ENCODE peak calls at places on chromosomes 12 and 14, in eight cellular contexts. One of them, this sample, is unnamed.
A peak's percentile ranks its signal among the peaks of the same experiment; 100 is the strongest.

GRCh38 chr14:31229638-31230229 is 22.1 kb upstream of the HECTD1 start:
- DNase-seq in T1000: peak; percentile 55
- DNase-seq in nucleus accumbens: no peak
- DNase-seq in NAMALWA: no peak
- DNase-seq in H7: peak; percentile 76
- DNase-seq in NCI-H1694: no peak
- DNase-seq in activated CD8-positive, alpha-beta memory T cell treated with anti-CD3 and anti-CD28 coated beads for 1 hour: no peak
- DNase-seq in T-helper 1 cell: no peak
- DNase-seq in this sample: no peak

GRCh38 chr12:52951640-52952039 is 2.7 kb downstream of the KRT18 start:
- DNase-seq in H7: no peak
- DNase-seq in activated CD8-positive, alpha-beta memory T cell treated with anti-CD3 and anti-CD28 coated beads for 1 hour: no peak
- DNase-seq in NCI-H1694: no peak
- DNase-seq in NAMALWA: no peak
- DNase-seq in T-helper 1 cell: no peak
- DNase-seq in T1000: no peak
- DNase-seq in nucleus accumbens: no peak
- DNase-seq in this sample: no peak

GRCh38 chr14:24296341-24297157 is 3.0 kb downstream of the DHRS1 start:
- DNase-seq in NCI-H1694: peak; percentile 76
- DNase-seq in NAMALWA: peak; percentile 85
- DNase-seq in nucleus accumbens: peak; percentile 44
- DNase-seq in T1000: peak; percentile 56
- DNase-seq in H7: peak; percentile 85
- DNase-seq in T-helper 1 cell: peak; percentile 58
- DNase-seq in activated CD8-positive, alpha-beta memory T cell treated with anti-CD3 and anti-CD28 coated beads for 1 hour: peak; percentile 48
- DNase-seq in this sample: peak; percentile 60

GRCh38 chr14:91245029-91245428 is 525 bp upstream of the GPR68 start:
- DNase-seq in NCI-H1694: no peak
- DNase-seq in T-helper 1 cell: peak; percentile 66
- DNase-seq in nucleus accumbens: no peak
- DNase-seq in activated CD8-positive, alpha-beta memory T cell treated with anti-CD3 and anti-CD28 coated beads for 1 hour: no peak
- DNase-seq in T1000: no peak
- DNase-seq in H7: no peak
- DNase-seq in NAMALWA: no peak
- DNase-seq in this sample: no peak

GRCh38 chr12:119835068-119835467 is 42.1 kb downstream of the CIT start:
- DNase-seq in NCI-H1694: no peak
- DNase-seq in NAMALWA: no peak
- DNase-seq in T1000: no peak
- DNase-seq in activated CD8-positive, alpha-beta memory T cell treated with anti-CD3 and anti-CD28 coated beads for 1 hour: no peak
- DNase-seq in T-helper 1 cell: no peak
- DNase-seq in H7: peak; percentile 39
- DNase-seq in nucleus accumbens: no peak
- DNase-seq in this sample: no peak

GRCh38 chr14:51908086-51908485 is 47.7 kb downstream of the GNG2 start:
- DNase-seq in activated CD8-positive, alpha-beta memory T cell treated with anti-CD3 and anti-CD28 coated beads for 1 hour: no peak
- DNase-seq in H7: no peak
- DNase-seq in NCI-H1694: no peak
- DNase-seq in T1000: no peak
- DNase-seq in NAMALWA: no peak
- DNase-seq in nucleus accumbens: no peak
- DNase-seq in T-helper 1 cell: no peak
- DNase-seq in this sample: no peak

GRCh38 chr14:67987596-67987995 is 168.0 kb downstream of the RAD51B start:
- DNase-seq in nucleus accumbens: no peak
- DNase-seq in NCI-H1694: no peak
- DNase-seq in activated CD8-positive, alpha-beta memory T cell treated with anti-CD3 and anti-CD28 coated beads for 1 hour: no peak
- DNase-seq in H7: no peak
- DNase-seq in T1000: no peak
- DNase-seq in NAMALWA: no peak
- DNase-seq in T-helper 1 cell: no peak
- DNase-seq in this sample: peak; percentile 73

GRCh38 chr12:115413626-115414025 is 729.7 kb upstream of the TBX3 start:
- DNase-seq in H7: no peak
- DNase-seq in T1000: no peak
- DNase-seq in T-helper 1 cell: no peak
- DNase-seq in activated CD8-positive, alpha-beta memory T cell treated with anti-CD3 and anti-CD28 coated beads for 1 hour: no peak
- DNase-seq in NAMALWA: no peak
- DNase-seq in NCI-H1694: no peak
- DNase-seq in nucleus accumbens: no peak
- DNase-seq in this sample: no peak

GRCh38 chr12:2934371-2934770 is 24.8 kb upstream of the TEAD4 start:
- DNase-seq in T1000: no peak
- DNase-seq in T-helper 1 cell: no peak
- DNase-seq in H7: no peak
- DNase-seq in activated CD8-positive, alpha-beta memory T cell treated with anti-CD3 and anti-CD28 coated beads for 1 hour: no peak
- DNase-seq in NAMALWA: no peak
- DNase-seq in nucleus accumbens: no peak
- DNase-seq in NCI-H1694: no peak
- DNase-seq in this sample: no peak

GRCh38 chr12:9319842-9320173 is 111.6 kb upstream of the PZP start:
- DNase-seq in NCI-H1694: no peak
- DNase-seq in NAMALWA: peak; percentile 66
- DNase-seq in nucleus accumbens: no peak
- DNase-seq in H7: no peak
- DNase-seq in T1000: no peak
- DNase-seq in activated CD8-positive, alpha-beta memory T cell treated with anti-CD3 and anti-CD28 coated beads for 1 hour: no peak
- DNase-seq in T-helper 1 cell: no peak
- DNase-seq in this sample: no peak

GRCh38 chr14:81343166-81343565 is 57.0 kb downstream of the STON2 start:
- DNase-seq in T-helper 1 cell: no peak
- DNase-seq in nucleus accumbens: no peak
- DNase-seq in H7: peak; percentile 1
- DNase-seq in activated CD8-positive, alpha-beta memory T cell treated with anti-CD3 and anti-CD28 coated beads for 1 hour: no peak
- DNase-seq in NAMALWA: no peak
- DNase-seq in NCI-H1694: peak; percentile 10
- DNase-seq in T1000: no peak
- DNase-seq in this sample: no peak

GRCh38 chr12:90953956-90954421 is 987 bp downstream of the CCER1 start:
- DNase-seq in T1000: no peak
- DNase-seq in NCI-H1694: no peak
- DNase-seq in NAMALWA: peak; percentile 38
- DNase-seq in activated CD8-positive, alpha-beta memory T cell treated with anti-CD3 and anti-CD28 coated beads for 1 hour: no peak
- DNase-seq in T-helper 1 cell: no peak
- DNase-seq in nucleus accumbens: no peak
- DNase-seq in H7: peak; percentile 73
- DNase-seq in this sample: no peak

GRCh38 chr12:79617696-79618095 is 73.1 kb downstream of the PAWR start:
- DNase-seq in NAMALWA: no peak
- DNase-seq in NCI-H1694: no peak
- DNase-seq in activated CD8-positive, alpha-beta memory T cell treated with anti-CD3 and anti-CD28 coated beads for 1 hour: no peak
- DNase-seq in nucleus accumbens: no peak
- DNase-seq in H7: no peak
- DNase-seq in T-helper 1 cell: no peak
- DNase-seq in T1000: no peak
- DNase-seq in this sample: no peak

GRCh38 chr12:51864701-51865469 is 16.4 kb upstream of the FIGNL2 start:
- DNase-seq in H7: peak; percentile 73
- DNase-seq in activated CD8-positive, alpha-beta memory T cell treated with anti-CD3 and anti-CD28 coated beads for 1 hour: no peak
- DNase-seq in T1000: no peak
- DNase-seq in nucleus accumbens: no peak
- DNase-seq in NAMALWA: no peak
- DNase-seq in T-helper 1 cell: no peak
- DNase-seq in NCI-H1694: no peak
- DNase-seq in this sample: no peak

GRCh38 chr12:121926874-121927706 is 8.7 kb downstream of the CFAP251 start:
- DNase-seq in NCI-H1694: no peak
- DNase-seq in H7: no peak
- DNase-seq in activated CD8-positive, alpha-beta memory T cell treated with anti-CD3 and anti-CD28 coated beads for 1 hour: no peak
- DNase-seq in nucleus accumbens: no peak
- DNase-seq in T1000: no peak
- DNase-seq in T-helper 1 cell: no peak
- DNase-seq in NAMALWA: peak; percentile 62
- DNase-seq in this sample: peak; percentile 55

GRCh38 chr14:93956514-93957332 is 19.6 kb downstream of the ASB2 start:
- DNase-seq in nucleus accumbens: no peak
- DNase-seq in NAMALWA: no peak
- DNase-seq in T-helper 1 cell: no peak
- DNase-seq in activated CD8-positive, alpha-beta memory T cell treated with anti-CD3 and anti-CD28 coated beads for 1 hour: no peak
- DNase-seq in H7: peak; percentile 50
- DNase-seq in T1000: no peak
- DNase-seq in NCI-H1694: no peak
- DNase-seq in this sample: no peak

GRCh38 chr14:61710853-61711817 is 15.8 kb downstream of the HIF1A start:
- DNase-seq in NAMALWA: no peak
- DNase-seq in T-helper 1 cell: no peak
- DNase-seq in NCI-H1694: no peak
- DNase-seq in T1000: no peak
- DNase-seq in nucleus accumbens: no peak
- DNase-seq in H7: no peak
- DNase-seq in activated CD8-positive, alpha-beta memory T cell treated with anti-CD3 and anti-CD28 coated beads for 1 hour: no peak
- DNase-seq in this sample: no peak

GRCh38 chr12:110743571-110744093 is 941 bp upstream of the PPP1CC start:
- DNase-seq in H7: peak; percentile 48
- DNase-seq in T1000: no peak
- DNase-seq in nucleus accumbens: peak; percentile 31
- DNase-seq in T-helper 1 cell: no peak
- DNase-seq in activated CD8-positive, alpha-beta memory T cell treated with anti-CD3 and anti-CD28 coated beads for 1 hour: no peak
- DNase-seq in NAMALWA: no peak
- DNase-seq in NCI-H1694: no peak
- DNase-seq in this sample: no peak